ENCODE peak calls at places on chromosome 4, in eight cellular contexts. I is activated gamma-delta T cell treated with Interleukin-2 at 50 U/mL for 16 hours; Z is NCI-H510A treated with DMSO at 0.1 percent for 48 hours; A is kidney epithelial cell; D is CD4-positive, alpha-beta T cell; C is progenitor cell of endocrine pancreas; X is T-helper 2 cell; E is foreskin fibroblast. R is an unnamed sample.

GRCh38 chr4:168605411-168605810 is 108.6 kb downstream of the PALLD start:
- DNase-seq in I (no peak), Z (no peak), A (no peak), D (no peak), C (no peak), X (no peak), E (peak; percentile 54), R (no peak)

GRCh38 chr4:143085224-143085623 is 99.5 kb upstream of the USP38 start:
- DNase-seq in I (no peak), Z (no peak), A (no peak), D (no peak), C (no peak), X (no peak), E (peak; percentile 1), R (no peak)

GRCh38 chr4:74223098-74223497 is 65.2 kb downstream of the MTHFD2L start:
- DNase-seq in I (no peak), Z (no peak), A (no peak), D (no peak), C (no peak), X (no peak), E (no peak), R (no peak)

GRCh38 chr4:14856076-14856926 is 146.0 kb upstream of the CPEB2 start:
- DNase-seq in I (no peak), Z (no peak), A (peak; percentile 97), D (no peak), C (no peak), X (no peak), E (peak; percentile 96), R (no peak)

GRCh38 chr4:41590591-41590990 is 52.6 kb downstream of the LIMCH1 start:
- DNase-seq in I (no peak), Z (peak; percentile 76), A (peak; percentile 64), D (no peak), C (no peak), X (no peak), E (no peak), R (no peak)

GRCh38 chr4:187128226-187128625 is 404.6 kb upstream of the FAT1 start:
- DNase-seq in I (no peak), Z (no peak), A (peak; percentile 61), D (no peak), C (no peak), X (no peak), E (peak; percentile 21), R (no peak)

GRCh38 chr4:80228460-80228859 is 31.2 kb downstream of the PRDM8 start:
- DNase-seq in I (no peak), Z (no peak), A (no peak), D (no peak), C (no peak), X (no peak), E (no peak), R (no peak)

GRCh38 chr4:188107931-188108843 is 1.2 kb downstream of the TRIML2 start:
- DNase-seq in I (no peak), Z (no peak), A (no peak), D (no peak), C (no peak), X (no peak), E (no peak), R (no peak)

GRCh38 chr4:2799444-2799911 is 6.6 kb downstream of the SH3BP2 start:
- DNase-seq in I (no peak), Z (no peak), A (no peak), D (no peak), C (no peak), X (no peak), E (no peak), R (no peak)

GRCh38 chr4:174464949-174465348 is 57.3 kb downstream of the HPGD start:
- DNase-seq in I (no peak), Z (no peak), A (no peak), D (no peak), C (no peak), X (no peak), E (no peak), R (no peak)

GRCh38 chr4:5373327-5373726 is 322.0 kb downstream of the STK32B start:
- DNase-seq in I (no peak), Z (no peak), A (no peak), D (no peak), C (no peak), X (no peak), E (no peak), R (no peak)

GRCh38 chr4:84966382-84967291 is at the start of gene WDFY3:
- DNase-seq in I (no peak), Z (peak; percentile 81), A (peak; percentile 70), D (no peak), C (peak; percentile 43), X (no peak), E (peak; percentile 91), R (peak; percentile 13)

GRCh38 chr4:8665406-8666360 is 73.1 kb downstream of the CPZ start:
- DNase-seq in I (no peak), Z (no peak), A (peak; percentile 7), D (no peak), C (no peak), X (no peak), E (no peak), R (no peak)

GRCh38 chr4:8324640-8325239 is 55.2 kb downstream of the HTRA3 start:
- DNase-seq in I (no peak), Z (no peak), A (no peak), D (no peak), C (no peak), X (no peak), E (no peak), R (no peak)

GRCh38 chr4:111231281-111231680 is 608.4 kb upstream of the PITX2 start:
- DNase-seq in I (no peak), Z (no peak), A (no peak), D (no peak), C (no peak), X (no peak), E (no peak), R (no peak)

GRCh38 chr4:22463179-22463578 is 52.7 kb downstream of the ADGRA3 start:
- DNase-seq in I (no peak), Z (no peak), A (no peak), D (no peak), C (no peak), X (no peak), E (no peak), R (no peak)

GRCh38 chr4:152991361-152991760 is 55.2 kb downstream of the FHDC1 start:
- DNase-seq in I (no peak), Z (no peak), A (no peak), D (no peak), C (no peak), X (no peak), E (no peak), R (no peak)

GRCh38 chr4:189850239-189850856 is 90.3 kb upstream of the FRG1 start:
- DNase-seq in I (no peak), Z (no peak), A (no peak), D (no peak), C (no peak), X (no peak), E (no peak), R (no peak)

GRCh38 chr4:10054571-10055041 is 33.3 kb upstream of the SLC2A9 start:
- DNase-seq in I (no peak), Z (no peak), A (no peak), D (no peak), C (no peak), X (no peak), E (no peak), R (no peak)

GRCh38 chr4:147129687-147130086 is 184.0 kb upstream of the TTC29 start:
- DNase-seq in I (no peak), Z (no peak), A (no peak), D (no peak), C (no peak), X (no peak), E (no peak), R (no peak)

GRCh38 chr4:13432453-13432852 is 51.7 kb downstream of the RAB28 start:
- DNase-seq in I (no peak), Z (no peak), A (no peak), D (no peak), C (no peak), X (no peak), E (no peak), R (no peak)

GRCh38 chr4:39613093-39613656 is 25.5 kb downstream of the SMIM14 start:
- DNase-seq in I (no peak), Z (no peak), A (no peak), D (no peak), C (no peak), X (no peak), E (peak; percentile 16), R (no peak)

GRCh38 chr4:70583952-70584834 is 7.9 kb upstream of the AMBN start:
- DNase-seq in I (no peak), Z (peak; percentile 76), A (peak; percentile 51), D (no peak), C (no peak), X (no peak), E (no peak), R (no peak)

GRCh38 chr4:124275-125081 is at the start of gene ZNF718:
- DNase-seq in I (peak; percentile 91), Z (peak; percentile 80), A (peak; percentile 83), D (peak; percentile 87), C (peak; percentile 87), X (peak; percentile 86), E (peak; percentile 94), R (peak; percentile 76)

GRCh38 chr4:54092800-54093608 is 7.0 kb upstream of the GSX2 start:
- DNase-seq in I (no peak), Z (no peak), A (no peak), D (no peak), C (no peak), X (no peak), E (no peak), R (no peak)

GRCh38 chr4:95255396-95256107 is 293.2 kb downstream of the UNC5C start:
- DNase-seq in I (no peak), Z (no peak), A (peak; percentile 31), D (no peak), C (no peak), X (no peak), E (no peak), R (no peak)

GRCh38 chr4:48725414-48725813 is 54.7 kb downstream of the FRYL start:
- DNase-seq in I (no peak), Z (no peak), A (no peak), D (no peak), C (no peak), X (no peak), E (no peak), R (no peak)

GRCh38 chr4:121785479-121785878 is 15.6 kb upstream of the EXOSC9 start:
- DNase-seq in I (no peak), Z (no peak), A (no peak), D (no peak), C (no peak), X (no peak), E (no peak), R (no peak)

GRCh38 chr4:2833671-2834000 is 10.0 kb upstream of the ADD1 start:
- DNase-seq in I (no peak), Z (no peak), A (no peak), D (no peak), C (no peak), X (no peak), E (no peak), R (peak; percentile 13)

GRCh38 chr4:65597697-65598096 is 72.6 kb downstream of the EPHA5 start:
- DNase-seq in I (no peak), Z (no peak), A (no peak), D (no peak), C (no peak), X (no peak), E (no peak), R (no peak)

GRCh38 chr4:85901500-85901899 is 426.6 kb downstream of the ARHGAP24 start:
- DNase-seq in I (no peak), Z (no peak), A (no peak), D (no peak), C (no peak), X (no peak), E (peak; percentile 1), R (no peak)

GRCh38 chr4:10455133-10455532 is 2.1 kb downstream of the ZNF518B start:
- DNase-seq in I (no peak), Z (no peak), A (no peak), D (no peak), C (no peak), X (no peak), E (no peak), R (no peak)

GRCh38 chr4:4730214-4730613 is 129.3 kb upstream of the MSX1 start:
- DNase-seq in I (no peak), Z (no peak), A (no peak), D (no peak), C (no peak), X (no peak), E (no peak), R (no peak)

GRCh38 chr4:103934178-103934789 is 214.5 kb upstream of the TACR3 start:
- DNase-seq in I (no peak), Z (peak; percentile 65), A (no peak), D (no peak), C (no peak), X (no peak), E (peak; percentile 10), R (peak; percentile 22)

R was measured in GM12891.